ENCODE peak calls at places on chromosomes 16 and 17, in four cellular contexts. S is K562, X is HepG2, N is GM12878. W is an unnamed sample.

GRCh38 chr16:14629612-14629918 is 495 bp downstream of the PARN start:
- DNase-seq in X (no peak), S (no peak), N (no peak), W (no peak)

GRCh38 chr16:22330326-22330725 is 33.1 kb downstream of the POLR3E start:
- DNase-seq in X (no peak), S (no peak), N (no peak), W (no peak)

GRCh38 chr16:85316321-85316919 is 204.1 kb upstream of the CIBAR2 start:
- DNase-seq in N (no peak), X (peak), S (peak), W (peak)

GRCh38 chr17:45131616-45132301 is 556 bp downstream of the PLCD3 start:
- DNase-seq in N (no peak), X (no peak), S (peak), W (peak)

GRCh38 chr16:70380205-70380918 is 33.7 kb downstream of the DDX19A start:
- DNase-seq in X (peak), N (no peak), S (no peak), W (peak)

GRCh38 chr17:77451894-77452852 is 311.4 kb downstream of the SEC14L1 start:
- DNase-seq in N (no peak), S (peak), X (peak), W (peak)

GRCh38 chr16:14240216-14240843 is 169.2 kb downstream of the MRTFB start:
- DNase-seq in X (peak), S (no peak), N (no peak), W (no peak)

GRCh38 chr16:84416407-84417321 is 48.3 kb downstream of the ATP2C2 start:
- DNase-seq in N (no peak), S (no peak), X (peak), W (no peak)

GRCh38 chr17:60354223-60354622 is 37.7 kb downstream of the USP32 start:
- DNase-seq in S (no peak), X (peak), N (no peak), W (no peak)

GRCh38 chr16:29662729-29663019 is 373 bp upstream of the SPN start:
- DNase-seq in N (peak), S (peak), X (no peak), W (no peak)

GRCh38 chr16:56409195-56409594 is 16.1 kb downstream of the AMFR start:
- DNase-seq in N (no peak), X (peak), S (no peak), W (no peak)

GRCh38 chr16:89922477-89922883 is 662 bp upstream of the TUBB3 start:
- DNase-seq in X (peak), N (no peak), S (peak), W (peak)

GRCh38 chr17:29723283-29724047 is 100.8 kb upstream of the CORO6 start:
- DNase-seq in S (peak), N (peak), X (no peak), W (no peak)

GRCh38 chr17:62101519-62101918 is 36.4 kb upstream of the MED13 start:
- DNase-seq in S (no peak), X (peak), N (no peak), W (no peak)

GRCh38 chr16:23416816-23417215 is 36.2 kb downstream of the COG7 start:
- DNase-seq in S (no peak), X (no peak), N (no peak), W (no peak)

GRCh38 chr16:77946834-77947233 is 75.5 kb upstream of the CLEC3A start:
- DNase-seq in N (no peak), S (peak), X (no peak), W (no peak)

GRCh38 chr16:74449470-74449869 is 28.2 kb upstream of the CLEC18B start:
- DNase-seq in S (no peak), X (no peak), N (no peak), W (no peak)

GRCh38 chr16:87149051-87149450 is 168.1 kb downstream of the C16orf95 start:
- DNase-seq in S (no peak), N (no peak), X (no peak), W (no peak)

GRCh38 chr16:78761427-78761826 is 662.0 kb downstream of the WWOX start:
- DNase-seq in X (no peak), N (peak), S (no peak), W (no peak)

GRCh38 chr16:17061326-17061725 is 409.4 kb downstream of the XYLT1 start:
- DNase-seq in N (no peak), X (no peak), S (no peak), W (no peak)

GRCh38 chr16:66388350-66389139 is 22.1 kb downstream of the CDH5 start:
- DNase-seq in N (no peak), X (no peak), S (no peak), W (no peak)

GRCh38 chr17:40530988-40531971 is 29.9 kb upstream of the TNS4 start:
- DNase-seq in N (peak), X (no peak), S (no peak), W (peak)

GRCh38 chr17:9470171-9470570 is 105.4 kb downstream of the STX8 start:
- DNase-seq in N (peak), S (no peak), X (no peak), W (no peak)

GRCh38 chr17:61809816-61810392 is 53.4 kb downstream of the BRIP1 start:
- DNase-seq in X (no peak), S (no peak), N (no peak), W (no peak)

GRCh38 chr17:57727776-57728175 is 17.3 kb downstream of the CCDC182 start:
- DNase-seq in S (no peak), N (no peak), X (no peak), W (no peak)

GRCh38 chr17:44122825-44123355 is 551 bp downstream of the HDAC5 start:
- DNase-seq in X (no peak), N (no peak), S (no peak), W (no peak)

GRCh38 chr17:19417611-19418010 is 6.6 kb downstream of the RNF112 start:
- DNase-seq in S (no peak), N (no peak), X (no peak), W (no peak)

GRCh38 chr16:12612598-12613101 is 191.0 kb downstream of the CPPED1 start:
- DNase-seq in X (peak), N (no peak), S (peak), W (no peak)

GRCh38 chr17:37024181-37024637 is 75.5 kb downstream of the AATF start:
- DNase-seq in S (no peak), X (no peak), N (no peak), W (no peak)

GRCh38 chr16:57127037-57127763 is 34.8 kb downstream of the CPNE2 start:
- DNase-seq in X (no peak), S (peak), N (peak), W (no peak)

GRCh38 chr16:51773491-51773890 is 622.4 kb upstream of the SALL1 start:
- DNase-seq in S (no peak), X (no peak), N (no peak), W (peak)

GRCh38 chr16:48384982-48385271 is 286 bp downstream of the SIAH1 start:
- DNase-seq in S (peak), X (no peak), N (no peak), W (no peak)

GRCh38 chr17:36880506-36880905 is 56.8 kb upstream of the LHX1 start:
- DNase-seq in S (no peak), X (no peak), N (no peak), W (no peak)

GRCh38 chr16:9053006-9053601 is 38.3 kb upstream of the HAPSTR1 start:
- DNase-seq in S (peak), N (no peak), X (peak), W (peak)

GRCh38 chr16:8859913-8860881 is 8.6 kb downstream of the CARHSP1 start:
- DNase-seq in N (no peak), S (no peak), X (peak), W (no peak)

GRCh38 chr16:2370725-2371124 is 30.2 kb upstream of the ABCA3 start:
- DNase-seq in X (no peak), S (no peak), N (no peak), W (no peak)

DNA sequence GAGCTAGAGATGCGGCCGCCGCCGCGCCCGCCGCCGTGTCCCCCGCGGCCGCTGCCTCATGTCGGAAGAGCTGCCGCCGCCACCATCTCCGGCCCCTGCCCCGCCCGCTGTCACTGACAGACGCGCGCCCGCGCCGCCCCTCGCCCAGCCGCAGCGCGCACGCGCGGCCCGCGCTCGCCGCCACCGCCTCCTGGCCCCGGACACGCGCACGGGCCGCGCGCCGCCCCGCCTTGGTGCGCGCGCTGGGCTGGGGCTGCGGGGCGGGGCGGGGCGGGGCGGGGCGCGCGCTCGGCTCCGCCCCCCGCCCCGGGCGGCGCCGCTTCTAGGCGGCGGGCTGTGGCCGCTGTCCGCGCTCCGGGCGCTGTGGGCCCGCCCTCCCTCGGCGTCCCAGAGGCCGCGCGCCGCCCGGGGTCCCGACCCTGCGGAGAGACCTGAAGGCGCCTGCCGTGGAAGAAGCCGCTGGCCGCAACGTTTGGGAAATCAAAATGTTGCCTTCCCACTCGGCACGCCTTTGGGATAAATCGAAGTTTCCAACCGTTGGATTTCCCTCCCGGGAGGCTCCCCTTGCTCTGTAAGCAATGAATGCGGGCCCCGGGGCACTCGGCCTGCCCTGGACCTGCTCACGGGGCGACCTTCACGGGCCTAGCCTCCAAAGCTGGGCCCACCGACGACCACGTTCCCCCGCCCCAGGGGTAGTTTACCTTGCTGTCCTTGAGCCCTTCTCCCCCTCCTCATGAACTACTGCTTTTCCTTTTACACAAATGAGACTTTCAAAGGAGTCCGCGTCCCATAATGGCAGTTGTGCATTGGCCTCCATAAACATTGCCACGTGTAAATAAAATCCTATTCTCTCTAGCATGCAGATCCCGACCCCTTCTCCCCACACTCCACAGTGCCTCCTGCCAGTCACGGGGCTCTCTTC is at the start of gene ADCY9:
- DNase-seq in X (peak), N (no peak), S (peak), W (peak)
- TF ChIP-seq ATF3 in X (no peak), N (no peak), S (no peak), W (no peak)

GRCh38 chr16:4648917-4649316 is 24.3 kb downstream of the MGRN1 start:
- DNase-seq in X (no peak), S (no peak), N (no peak), W (no peak)
- TF ChIP-seq ETV6 in X (no peak), S (no peak), N (no peak), W (no peak)

DNA sequence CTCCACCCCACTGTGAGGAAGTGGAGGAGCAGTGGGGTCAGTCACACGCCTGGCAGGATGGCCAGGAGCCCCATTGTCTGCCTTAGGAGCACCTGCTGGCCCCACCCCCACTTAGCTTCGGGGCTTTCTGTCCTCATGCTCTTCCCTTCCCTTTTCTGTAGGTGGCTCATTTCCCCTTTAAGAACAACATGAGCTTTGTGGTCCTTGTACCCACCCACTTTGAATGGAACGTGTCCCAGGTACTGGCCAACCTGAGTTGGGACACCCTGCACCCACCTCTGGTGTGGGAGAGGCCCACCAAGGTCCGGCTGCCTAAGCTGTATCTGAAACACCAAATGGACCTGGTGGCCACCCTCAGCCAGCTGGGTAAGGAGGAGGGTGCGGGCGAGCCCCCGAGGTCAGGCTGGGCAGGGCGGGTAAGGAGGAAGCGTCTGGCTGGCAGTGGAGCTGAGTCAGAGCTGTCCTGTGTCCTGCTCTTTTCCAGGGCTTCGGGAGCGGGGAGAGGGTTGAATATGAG is 9.4 kb upstream of the SERPINF1 start:
- DNase-seq in N (no peak), S (no peak), X (no peak), W (no peak)
- TF ChIP-seq ATF3 in N (no peak), S (no peak), X (no peak), W (no peak)

DNA sequence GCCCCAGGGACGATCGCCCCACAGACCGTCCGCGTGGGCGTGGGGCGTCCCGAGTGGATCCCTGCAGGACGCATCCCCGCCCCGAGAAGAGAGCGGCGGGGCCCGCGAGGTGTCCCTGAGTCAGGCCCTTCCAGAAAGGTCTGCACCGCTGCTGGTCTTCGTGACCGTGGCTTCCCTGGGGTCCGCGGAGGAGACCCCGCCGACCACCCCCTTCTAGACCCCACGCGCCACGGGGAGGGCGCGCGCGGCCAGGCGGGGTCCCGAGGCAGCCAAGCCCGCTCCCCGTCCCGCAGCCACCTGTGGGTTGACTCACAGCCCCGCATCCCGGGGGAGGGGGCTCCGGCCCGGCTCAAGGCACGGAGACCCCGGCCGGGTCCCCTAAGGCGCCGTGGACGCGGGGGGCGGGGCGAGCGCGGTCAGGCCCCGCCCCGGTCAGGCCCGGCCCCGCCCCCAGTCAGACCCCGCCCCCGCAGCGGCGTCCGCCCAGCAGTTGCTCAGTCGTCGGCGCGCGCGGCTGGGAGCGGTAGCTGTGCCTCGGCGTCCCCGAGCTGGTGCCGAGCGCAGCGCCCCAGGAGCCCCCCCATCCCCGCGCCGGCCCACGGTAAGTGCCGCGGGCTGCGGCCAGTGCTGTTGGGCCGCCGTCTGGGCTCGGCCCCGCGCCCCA is at the start of gene BAIAP3:
- DNase-seq in X (no peak), S (peak), N (no peak), W (peak)
- TF ChIP-seq ETV6 in X (no peak), S (no peak), N (no peak), W (no peak)

DNA sequence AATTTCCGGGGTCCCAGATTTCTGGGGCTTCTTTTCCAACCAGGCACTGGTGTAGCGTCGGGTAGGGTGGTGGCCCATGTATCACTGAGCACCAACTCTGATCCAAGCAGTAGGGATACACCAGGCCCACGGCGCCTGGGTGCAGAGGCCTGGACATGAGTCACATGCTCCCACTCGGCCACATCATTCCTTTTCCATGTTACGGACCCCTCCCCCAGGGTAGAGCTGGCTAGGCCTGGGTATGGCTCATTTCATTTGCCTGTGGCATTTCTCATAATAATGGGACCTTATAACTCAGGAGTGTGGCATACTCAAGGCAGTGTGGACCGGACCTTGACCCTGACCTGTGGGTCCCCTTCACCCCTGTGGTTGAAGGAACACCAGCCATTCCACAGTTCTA is 18.0 kb upstream of the NDRG4 start:
- DNase-seq in S (no peak), X (no peak), N (no peak), W (no peak)
- TF ChIP-seq ATF3 in S (no peak), X (no peak), N (no peak), W (no peak)

GRCh38 chr17:81517009-81517338 is 4.4 kb upstream of the ACTG1 start:
- DNase-seq in N (no peak), S (no peak), X (no peak), W (no peak)
- TF ChIP-seq ETV6 in N (no peak), S (no peak), X (no peak), W (no peak)

W was measured in WTC11.